ENCODE peak calls at places on chromosome 2, in seven cellular contexts. J is SK-MEL-5; B is A549; Z is cerebellar cortex; U is fibroblast of the aortic adventitia; T is stimulated activated CD4-positive, alpha-beta T cell treated with anti-CD3 and anti-CD28 coated beads, Interleukin-12 subunit alpha, Interleukin-12 subunit beta, amount 100 ng/mL, for 4 hours; L is aorta. W is an unnamed sample.

GRCh38 chr2:184689633-184690032 is 91.3 kb downstream of the ZNF804A start:
- DNase-seq in J (no peak), B (no peak), Z (no peak), U (peak; percentile 25), T (no peak), L (no peak), W (peak; percentile 51)

GRCh38 chr2:158717366-158718195 is 77.5 kb upstream of the DAPL1 start:
- DNase-seq in J (no peak), B (no peak), Z (no peak), U (no peak), T (no peak), L (no peak), W (no peak)

GRCh38 chr2:75705921-75706320 is 4.8 kb downstream of the GCFC2 start:
- DNase-seq in J (no peak), B (no peak), Z (no peak), U (peak; percentile 3), T (no peak), L (no peak), W (peak; percentile 36)

GRCh38 chr2:26772064-26773001 is 8.2 kb downstream of the SLC35F6 start:
- DNase-seq in J (no peak), B (peak; percentile 77), Z (peak; percentile 90), U (peak; percentile 89), T (no peak), L (peak; percentile 92), W (no peak)

GRCh38 chr2:17793803-17794349 is 22.4 kb upstream of the MSGN1 start:
- DNase-seq in J (no peak), B (no peak), Z (no peak), U (no peak), T (no peak), L (no peak), W (peak; percentile 53)

GRCh38 chr2:50059462-50059861 is 905.1 kb upstream of the FSHR start:
- DNase-seq in J (no peak), B (no peak), Z (no peak), U (no peak), T (no peak), L (no peak), W (no peak)

GRCh38 chr2:222904557-222905258 is 43.9 kb downstream of the ACSL3 start:
- DNase-seq in J (no peak), B (no peak), Z (no peak), U (peak; percentile 88), T (no peak), L (no peak), W (peak; percentile 87)

GRCh38 chr2:197137234-197137633 is 173.3 kb downstream of the ANKRD44 start:
- DNase-seq in J (no peak), B (no peak), Z (no peak), U (peak; percentile 61), T (no peak), L (no peak), W (peak; percentile 56)

GRCh38 chr2:163610817-163611556 is 124.8 kb downstream of the FIGN start:
- DNase-seq in J (peak; percentile 53), B (peak; percentile 18), Z (peak; percentile 46), U (no peak), T (no peak), L (no peak), W (no peak)

GRCh38 chr2:43605851-43606250 is 10.0 kb upstream of the THADA start:
- DNase-seq in J (no peak), B (no peak), Z (no peak), U (peak; percentile 10), T (no peak), L (no peak), W (no peak)

GRCh38 chr2:126891681-126892500 is 6.8 kb upstream of the TEX51 start:
- DNase-seq in J (no peak), B (no peak), Z (peak; percentile 97), U (no peak), T (no peak), L (no peak), W (no peak)

GRCh38 chr2:238576674-238577073 is 149.9 kb downstream of the ASB1 start:
- DNase-seq in J (no peak), B (no peak), Z (no peak), U (no peak), T (no peak), L (no peak), W (no peak)

GRCh38 chr2:105184420-105184819 is 57.1 kb upstream of the GPR45 start:
- DNase-seq in J (no peak), B (no peak), Z (no peak), U (no peak), T (no peak), L (no peak), W (no peak)

GRCh38 chr2:171390941-171391516 is 42.8 kb downstream of the METTL8 start:
- DNase-seq in J (no peak), B (peak; percentile 31), Z (no peak), U (peak; percentile 87), T (no peak), L (no peak), W (peak; percentile 59)

GRCh38 chr2:62396880-62397279 is 109.1 kb downstream of the TMEM17 start:
- DNase-seq in J (no peak), B (no peak), Z (no peak), U (no peak), T (no peak), L (no peak), W (no peak)

GRCh38 chr2:98830573-98831145 is 99.7 kb upstream of the MGAT4A start:
- DNase-seq in J (no peak), B (no peak), Z (no peak), U (no peak), T (no peak), L (no peak), W (no peak)

GRCh38 chr2:152421521-152422367 is 86.8 kb downstream of the FMNL2 start:
- DNase-seq in J (peak; percentile 72), B (peak; percentile 92), Z (peak; percentile 54), U (peak; percentile 99), T (no peak), L (no peak), W (peak; percentile 93)

GRCh38 chr2:223586261-223586660 is 15.9 kb downstream of the SCG2 start:
- DNase-seq in J (peak; percentile 80), B (peak; percentile 29), Z (peak; percentile 54), U (peak; percentile 80), T (no peak), L (no peak), W (peak; percentile 93)

GRCh38 chr2:108418416-108418815 is 30.6 kb upstream of the GCC2 start:
- DNase-seq in J (no peak), B (no peak), Z (no peak), U (no peak), T (no peak), L (no peak), W (no peak)